ENCODE peak calls at places on chromosomes 16 and 17, in four cellular contexts. R is progenitor cell of endocrine pancreas; M is DMS 273 treated with DMSO at 0.1 percent for 48 hours; H is stimulated activated CD8-positive, alpha-beta memory T cell treated with anti-CD3 and anti-CD28 coated beads, Interleukin-2, amount 100 ng/mL, for 48 hours. N is an unnamed sample.

GRCh38 chr17:45431531-45432404 is 902 bp downstream of the ARHGAP27 start:
- DNase-seq in R (peak), M (no peak), H (peak), N (peak)

GRCh38 chr17:4040784-4041183 is 76.5 kb upstream of the ATP2A3 start:
- DNase-seq in R (no peak), M (no peak), H (no peak), N (no peak)

GRCh38 chr17:65554568-65555223 is 6.8 kb downstream of the AXIN2 start:
- DNase-seq in R (no peak), M (no peak), H (no peak), N (no peak)

GRCh38 chr16:70735141-70735979 is 49.5 kb upstream of the MTSS2 start:
- DNase-seq in M (no peak), R (no peak), H (no peak), N (no peak)

GRCh38 chr16:49866533-49867155 is 10.7 kb upstream of the ZNF423 start:
- DNase-seq in M (no peak), H (no peak), R (no peak), N (no peak)

GRCh38 chr16:30761427-30761927 is 385 bp downstream of the CFAP119 start:
- DNase-seq in H (peak), R (peak), M (peak), N (no peak)

GRCh38 chr17:1110844-1111598 is 68.8 kb downstream of the ABR start:
- DNase-seq in R (no peak), H (no peak), M (no peak), N (no peak)

GRCh38 chr17:29732613-29733012 is 109.9 kb upstream of the CORO6 start:
- DNase-seq in R (no peak), M (no peak), H (no peak), N (no peak)

GRCh38 chr16:69762843-69763556 is 868 bp downstream of the WWP2 start:
- DNase-seq in R (no peak), H (no peak), M (no peak), N (no peak)

GRCh38 chr16:14301150-14302030 is 230.3 kb downstream of the MRTFB start:
- DNase-seq in H (no peak), R (no peak), M (no peak), N (no peak)

GRCh38 chr16:88569614-88569984 is 604 bp upstream of the ZC3H18 start:
- DNase-seq in M (no peak), H (no peak), R (no peak), N (no peak)

GRCh38 chr17:807146-808002 is 25.2 kb downstream of the MRM3 start:
- DNase-seq in H (no peak), R (no peak), M (no peak), N (no peak)

GRCh38 chr17:68437979-68438877 is 19.1 kb downstream of the WIPI1 start:
- DNase-seq in R (no peak), H (no peak), M (no peak), N (peak)

N was measured in effector memory CD8-positive, alpha-beta T cell.